ENCODE peak calls at places on chromosome 5, in five cellular contexts. A is NCI-H1105 treated with DMSO at 0.1 percent for 48 hours; P is fibroblast of gingiva; C is CD4-positive, alpha-beta T cell; O is activated CD4-positive, alpha-beta memory T cell treated with anti-CD3 and anti-CD28 coated beads, Interleukin-2, amount 10 ng/mL, durations not matched to agents 7 days and 5 days. E is an unnamed sample.

GRCh38 chr5:33524476-33524875 is 83.7 kb downstream of the TARS1 start:
- DNase-seq in A (no peak), P (peak; percentile 9), C (no peak), O (no peak), E (no peak)

GRCh38 chr5:102666164-102666951 is 88.7 kb upstream of the PAM start:
- DNase-seq in A (peak; percentile 60), P (peak; percentile 24), C (no peak), O (no peak), E (no peak)

GRCh38 chr5:154278172-154278571 is 87.6 kb downstream of the GALNT10 start:
- DNase-seq in A (no peak), P (no peak), C (no peak), O (no peak), E (no peak)

GRCh38 chr5:10747678-10748622 is 13.1 kb downstream of the DAP start:
- DNase-seq in A (no peak), P (no peak), C (no peak), O (no peak), E (no peak)

GRCh38 chr5:40655138-40655537 is 24.6 kb upstream of the PTGER4 start:
- DNase-seq in A (no peak), P (no peak), C (no peak), O (no peak), E (no peak)

GRCh38 chr5:31232273-31232888 is 38.9 kb downstream of the CDH6 start:
- DNase-seq in A (peak; percentile 20), P (peak; percentile 49), C (no peak), O (no peak), E (no peak)

GRCh38 chr5:5116953-5117352 is 23.2 kb upstream of the ADAMTS16 start:
- DNase-seq in A (no peak), P (no peak), C (no peak), O (no peak), E (no peak)

GRCh38 chr5:129857124-129857523 is 47.1 kb upstream of the CHSY3 start:
- DNase-seq in A (no peak), P (peak; percentile 60), C (no peak), O (no peak), E (no peak)

GRCh38 chr5:115685480-115685879 is 59.6 kb upstream of the TMED7 start:
- DNase-seq in A (no peak), P (no peak), C (no peak), O (no peak), E (no peak)

GRCh38 chr5:118825226-118825625 is 163.1 kb downstream of the DTWD2 start:
- DNase-seq in A (no peak), P (no peak), C (no peak), O (no peak), E (no peak)

GRCh38 chr5:160173-160510 is 31.2 kb upstream of the LRRC14B start:
- DNase-seq in A (no peak), P (no peak), C (no peak), O (no peak), E (no peak)

GRCh38 chr5:110705349-110705748 is 21.1 kb downstream of the TMEM232 start:
- DNase-seq in A (no peak), P (no peak), C (no peak), O (no peak), E (no peak)

GRCh38 chr5:98769006-98769255 is 4.5 kb upstream of the RGMB start:
- DNase-seq in A (no peak), P (no peak), C (peak; percentile 35), O (no peak), E (peak; percentile 7)

GRCh38 chr5:65512170-65512937 is 30.6 kb upstream of the ADAMTS6 start:
- DNase-seq in A (no peak), P (no peak), C (no peak), O (no peak), E (no peak)

GRCh38 chr5:98602534-98603112 is 170.8 kb upstream of the RGMB start:
- DNase-seq in A (no peak), P (peak; percentile 71), C (no peak), O (no peak), E (no peak)

GRCh38 chr5:86360801-86361200 is 256.9 kb upstream of the COX7C start:
- DNase-seq in A (no peak), P (no peak), C (no peak), O (no peak), E (no peak)

GRCh38 chr5:107937710-107938355 is 267.1 kb upstream of the EFNA5 start:
- DNase-seq in A (no peak), P (no peak), C (no peak), O (no peak), E (no peak)

GRCh38 chr5:172150514-172151425 is 37.3 kb downstream of the STK10 start:
- DNase-seq in A (no peak), P (peak; percentile 41), C (no peak), O (peak; percentile 42), E (no peak)

GRCh38 chr5:43165323-43165722 is 26.7 kb upstream of the NIM1K start:
- DNase-seq in A (no peak), P (no peak), C (no peak), O (no peak), E (no peak)

GRCh38 chr5:102561894-102562760 is 63.3 kb upstream of the SLCO6A1 start:
- DNase-seq in A (no peak), P (peak; percentile 15), C (no peak), O (peak; percentile 21), E (no peak)

GRCh38 chr5:131974956-131975726 is 29.7 kb upstream of the MEIKIN start:
- DNase-seq in A (no peak), P (no peak), C (peak; percentile 10), O (peak; percentile 39), E (no peak)

GRCh38 chr5:3311443-3311842 is 284.2 kb upstream of the IRX1 start:
- DNase-seq in A (no peak), P (no peak), C (no peak), O (no peak), E (no peak)

GRCh38 chr5:156406023-156406422 is 79.1 kb downstream of the SGCD start:
- DNase-seq in A (no peak), P (no peak), C (no peak), O (no peak), E (no peak)

GRCh38 chr5:80191991-80192398 is 63.9 kb downstream of the SERINC5 start:
- DNase-seq in A (no peak), P (no peak), C (peak; percentile 43), O (peak; percentile 73), E (no peak)

GRCh38 chr5:10364186-10364689 is 10.7 kb downstream of the MARCHF6 start:
- DNase-seq in A (no peak), P (no peak), C (no peak), O (no peak), E (no peak)

GRCh38 chr5:165457854-165458481 is 1952.5 kb downstream of the MAT2B start:
- DNase-seq in A (no peak), P (peak; percentile 26), C (no peak), O (no peak), E (no peak)